ENCODE peak calls at places on chromosomes 13 and 19, in four cellular contexts. X is cardiac muscle cell, U is sigmoid colon, H is astrocyte. J is an unnamed sample.

GRCh38 chr13:73844986-73845385 is 289.2 kb downstream of the KLF12 start:
- DNase-seq in H (peak; percentile 16), X (peak; percentile 27), U (no peak), J (no peak)

GRCh38 chr19:43618921-43619261 is 538 bp downstream of the ZNF428 start:
- DNase-seq in X (peak; percentile 47), H (no peak), U (no peak), J (no peak)

GRCh38 chr13:102277286-102277685 is 124.6 kb downstream of the FGF14 start:
- DNase-seq in U (no peak), X (peak; percentile 9), H (no peak), J (no peak)

GRCh38 chr19:48874309-48875135 is 2.3 kb downstream of the PPP1R15A start:
- DNase-seq in H (peak; percentile 66), U (no peak), X (peak; percentile 54), J (peak; percentile 41)

GRCh38 chr13:91269237-91269636 is 78.2 kb upstream of the MIR17HG start:
- DNase-seq in U (no peak), H (no peak), X (no peak), J (no peak)

GRCh38 chr13:26041476-26041875 is 10.3 kb downstream of the SHISA2 start:
- DNase-seq in U (no peak), H (no peak), X (no peak), J (no peak)

GRCh38 chr19:43699506-43700367 is 16.1 kb upstream of the IRGC start:
- DNase-seq in U (peak; percentile 66), H (peak; percentile 43), X (peak; percentile 46), J (peak; percentile 50)

GRCh38 chr19:39296055-39296645 is at the start of gene IFNL1:
- DNase-seq in U (peak; percentile 39), H (no peak), X (no peak), J (peak; percentile 63)

GRCh38 chr13:99496322-99497142 is 4.7 kb upstream of the TM9SF2 start:
- DNase-seq in U (peak; percentile 84), X (peak; percentile 20), H (peak; percentile 6), J (peak; percentile 97)

GRCh38 chr19:56112313-56112709 is 8.8 kb downstream of the ZNF787 start:
- DNase-seq in X (no peak), H (no peak), U (no peak), J (peak; percentile 19)

GRCh38 chr13:74424455-74424854 is 290.3 kb upstream of the KLF12 start:
- DNase-seq in X (no peak), U (no peak), H (no peak), J (no peak)

GRCh38 chr19:5484398-5485285 is 29.4 kb downstream of the ZNRF4 start:
- DNase-seq in H (peak; percentile 54), X (peak; percentile 14), U (no peak), J (no peak)

GRCh38 chr13:42574435-42575311 is 721 bp downstream of the TNFSF11 start:
- DNase-seq in X (peak; percentile 3), H (no peak), U (no peak), J (no peak)

GRCh38 chr13:29543230-29544215 is 52.0 kb downstream of the SLC7A1 start:
- DNase-seq in X (peak; percentile 29), U (no peak), H (peak; percentile 68), J (peak; percentile 95)

GRCh38 chr13:23381877-23382276 is 51.6 kb downstream of the SACS start:
- DNase-seq in H (no peak), U (no peak), X (peak; percentile 26), J (no peak)

GRCh38 chr13:71517004-71517403 is 350.0 kb downstream of the DACH1 start:
- DNase-seq in U (no peak), X (no peak), H (no peak), J (peak; percentile 90)

GRCh38 chr19:49432141-49433073 is 7.2 kb downstream of the GFY start:
- DNase-seq in U (no peak), H (no peak), X (no peak), J (peak; percentile 40)

GRCh38 chr19:37982655-37983054 is 75.6 kb downstream of the SIPA1L3 start:
- DNase-seq in H (no peak), U (no peak), X (no peak), J (no peak)

GRCh38 chr13:59301166-59301551 is 862.6 kb downstream of the DIAPH3 start:
- DNase-seq in U (no peak), X (no peak), H (no peak), J (no peak)

GRCh38 chr13:59303433-59303832 is 860.3 kb downstream of the DIAPH3 start:
- DNase-seq in H (peak; percentile 77), X (no peak), U (no peak), J (no peak)

GRCh38 chr13:59300347-59301165 is 863.2 kb downstream of the DIAPH3 start:
- DNase-seq in X (no peak), U (no peak), H (no peak), J (no peak)

GRCh38 chr13:59305896-59306295 is 857.8 kb downstream of the DIAPH3 start:
- DNase-seq in U (no peak), X (no peak), H (peak; percentile 78), J (no peak)

DNA sequence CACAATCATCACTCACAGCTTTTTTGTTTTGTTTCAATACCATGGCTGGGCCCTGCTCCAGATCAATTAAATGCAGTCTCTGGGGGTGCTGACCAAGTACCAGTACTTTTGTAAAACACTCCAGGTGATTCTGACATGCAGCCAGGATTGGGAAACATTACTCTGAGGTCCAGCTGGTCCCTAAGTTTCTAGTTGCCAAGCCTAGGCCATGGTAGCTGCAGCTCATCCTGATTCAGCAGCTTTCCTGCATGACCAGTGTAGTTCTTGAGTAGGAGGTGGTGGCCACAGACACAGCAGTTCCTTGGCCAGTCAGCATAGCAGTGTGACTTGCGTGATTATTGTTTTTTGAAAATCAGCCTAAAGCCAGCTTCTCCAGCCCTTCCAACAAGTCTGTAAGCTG is 859.1 kb downstream of the DIAPH3 start:
- DNase-seq in U (no peak), X (no peak), H (no peak), J (no peak)
- H3K27ac ChIP-seq in U (no peak overlapping the region), X (no peak overlapping the region), H (no peak overlapping the region), J (no peak overlapping the region)

DNA sequence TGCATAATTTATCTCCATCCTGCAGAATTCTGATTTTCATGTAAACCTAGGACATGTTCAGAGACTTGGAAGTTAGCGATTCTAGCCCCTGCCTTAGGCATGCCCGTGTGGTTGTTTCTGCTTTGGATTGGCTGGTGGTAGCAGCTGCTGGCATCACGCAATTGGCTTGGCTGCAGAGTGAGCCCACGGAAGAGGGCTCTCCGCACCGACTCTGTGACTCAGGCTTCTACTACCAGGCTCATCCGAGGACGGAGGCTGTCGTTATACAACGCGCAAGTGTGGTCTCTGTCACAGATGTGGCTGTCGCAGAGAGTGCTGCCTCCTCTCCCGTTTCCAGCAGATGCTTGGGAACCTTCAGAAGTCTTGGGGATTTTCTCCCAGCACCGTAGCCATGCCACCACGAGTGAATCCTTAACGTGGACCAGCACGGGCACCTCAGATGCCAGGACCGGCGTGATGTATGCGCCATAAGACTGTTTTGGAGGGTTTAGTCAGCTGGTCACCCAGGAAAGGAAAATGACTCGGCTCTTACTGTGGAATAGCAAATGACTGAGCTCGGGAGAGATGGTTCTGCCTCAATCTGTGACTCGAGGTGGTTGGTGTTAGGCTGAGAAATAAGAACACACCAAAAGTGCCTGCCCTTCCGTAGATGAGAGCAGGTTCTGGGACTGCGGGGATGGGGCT is 61.0 kb upstream of the F7 start:
- DNase-seq in X (no peak), U (no peak), H (no peak), J (no peak)
- H3K4me3 ChIP-seq in X (no peak overlapping the region), U (no peak overlapping the region), H (no peak overlapping the region), J (no peak overlapping the region)

DNA sequence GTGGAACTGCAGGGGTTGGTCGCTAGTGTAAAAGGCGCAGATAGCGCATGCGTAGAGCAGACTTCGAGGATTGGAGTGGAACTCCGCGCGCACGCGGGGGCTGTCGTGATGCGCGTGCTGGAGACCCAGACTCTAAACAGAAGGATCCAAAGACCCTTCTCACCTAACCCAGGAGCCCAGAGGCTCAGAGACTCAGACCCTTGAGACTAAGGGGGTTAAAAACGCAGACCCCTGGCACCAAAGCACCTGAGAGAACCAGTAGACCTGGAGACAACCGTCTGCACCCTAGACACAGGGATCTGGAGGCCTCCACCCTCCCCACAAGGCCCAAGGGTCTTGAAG is 567 bp upstream of the CTU1 start:
- DNase-seq in X (no peak), H (no peak), U (no peak), J (no peak)
- H3K27ac ChIP-seq in X (no peak overlapping the region), H (peak overlapping the region; percentile 62), U (peak overlapping the region; percentile 68), J (no peak overlapping the region)

GRCh38 chr19:46299004-46299509 is 2.2 kb downstream of the HIF3A start:
- DNase-seq in H (peak; percentile 41), U (peak; percentile 99), X (peak; percentile 97), J (peak; percentile 95)

GRCh38 chr19:46298477-46299003 is 1.7 kb downstream of the HIF3A start:
- DNase-seq in X (no peak), H (no peak), U (no peak), J (no peak)

GRCh38 chr19:46296722-46297431 is at the start of gene HIF3A:
- DNase-seq in U (peak; percentile 93), X (peak; percentile 85), H (no peak), J (peak; percentile 54)

GRCh38 chr19:46299695-46300094 is 2.9 kb downstream of the HIF3A start:
- DNase-seq in X (peak; percentile 38), U (no peak), H (no peak), J (peak; percentile 26)

DNA sequence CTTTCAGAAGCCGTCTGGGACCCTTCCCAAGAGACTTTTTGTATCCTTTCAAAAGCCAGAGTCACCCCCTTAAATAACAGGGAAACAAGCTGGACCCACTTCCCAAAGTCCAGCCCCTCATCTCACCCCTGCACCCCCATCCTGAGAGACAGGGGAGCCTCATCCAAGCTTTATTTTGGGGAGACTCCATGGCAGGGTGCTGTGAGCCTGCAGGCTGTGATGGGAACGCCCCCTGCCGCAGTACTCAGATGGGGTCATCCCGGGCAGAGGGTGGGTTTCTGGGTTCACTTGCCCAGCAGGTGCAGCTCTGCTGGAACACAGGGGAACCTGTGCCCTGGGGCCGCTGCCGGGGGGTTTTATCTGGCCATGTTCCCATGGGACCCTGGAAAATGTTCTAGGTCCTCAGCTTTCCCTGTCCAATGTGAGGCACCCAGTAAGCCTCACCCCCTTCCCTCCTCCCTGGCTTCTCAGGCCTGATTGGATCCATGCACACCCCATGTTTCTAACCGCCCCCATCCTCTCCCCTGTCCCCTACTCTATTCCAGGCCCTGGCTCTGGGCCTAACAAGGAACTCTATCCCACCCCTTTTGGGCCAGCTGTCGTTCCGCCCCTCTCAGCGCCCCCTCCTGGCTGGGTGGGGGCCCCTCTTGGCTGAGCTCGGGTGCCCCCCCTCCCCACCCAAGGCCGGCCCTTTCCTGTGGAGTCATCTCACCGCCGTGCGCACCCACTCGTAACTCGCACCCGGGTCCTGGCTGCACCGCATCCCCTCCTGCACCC is 1.0 kb downstream of the HIF3A start:
- DNase-seq in U (peak; percentile 97), H (no peak), X (peak; percentile 92), J (peak; percentile 15)
- H3K4me3 ChIP-seq in U (peak overlapping the region; percentile 70), H (no peak overlapping the region), X (peak overlapping the region; percentile 67), J (no peak overlapping the region)

GRCh38 chr19:7907544-7907943 is 3.9 kb downstream of the MAP2K7 start:
- DNase-seq in H (no peak), X (no peak), U (no peak), J (no peak)

GRCh38 chr19:7908078-7908699 is 4.5 kb downstream of the MAP2K7 start:
- DNase-seq in X (no peak), U (no peak), H (no peak), J (no peak)

GRCh38 chr19:7910321-7911161 is 4.1 kb upstream of the TGFBR3L start:
- DNase-seq in U (no peak), X (no peak), H (no peak), J (no peak)

GRCh38 chr19:7909471-7910067 is 5.1 kb upstream of the TGFBR3L start:
- DNase-seq in U (no peak), X (no peak), H (no peak), J (no peak)

GRCh38 chr19:7908742-7909461 is 5.2 kb downstream of the MAP2K7 start:
- DNase-seq in X (no peak), H (no peak), U (no peak), J (no peak)
- H3K27ac ChIP-seq in X (no peak overlapping the region), H (no peak overlapping the region), U (no peak overlapping the region), J (no peak overlapping the region)

GRCh38 chr13:40243982-40244381 is 422.5 kb downstream of the FOXO1 start:
- DNase-seq in X (no peak), U (no peak), H (no peak), J (no peak)
- H3K4me3 ChIP-seq in X (no peak overlapping the region), U (no peak overlapping the region), H (no peak overlapping the region), J (no peak overlapping the region)

J was measured in small intestine.